ENCODE peak calls at places on chromosomes 1 and 21, in four cellular contexts. One of them, this sample, is unnamed.

GRCh38 chr1:22218618-22219250 is 75.8 kb upstream of the WNT4 start:
- DNase-seq in CD8-positive, alpha-beta T cell: no peak
- DNase-seq in mesothelial cell of epicardium: no peak
- DNase-seq in AG09309: no peak
- DNase-seq in this sample: no peak

GRCh38 chr1:6803357-6803756 is 18.1 kb downstream of the CAMTA1 start:
- DNase-seq in mesothelial cell of epicardium: no peak
- DNase-seq in AG09309: no peak
- DNase-seq in CD8-positive, alpha-beta T cell: no peak
- DNase-seq in this sample: peak

GRCh38 chr21:15531986-15532385 is 197.8 kb upstream of the USP25 start:
- DNase-seq in AG09309: no peak
- DNase-seq in CD8-positive, alpha-beta T cell: no peak
- DNase-seq in mesothelial cell of epicardium: no peak
- DNase-seq in this sample: no peak

GRCh38 chr1:216183427-216183826 is 239.8 kb downstream of the USH2A start:
- DNase-seq in mesothelial cell of epicardium: no peak
- DNase-seq in AG09309: no peak
- DNase-seq in CD8-positive, alpha-beta T cell: no peak
- DNase-seq in this sample: peak

GRCh38 chr21:42332557-42332956 is 17.3 kb upstream of the TFF3 start:
- DNase-seq in mesothelial cell of epicardium: peak
- DNase-seq in CD8-positive, alpha-beta T cell: no peak
- DNase-seq in AG09309: no peak
- DNase-seq in this sample: no peak

GRCh38 chr1:35505911-35506798 is 51.0 kb downstream of the KIAA0319L start:
- DNase-seq in mesothelial cell of epicardium: no peak
- DNase-seq in CD8-positive, alpha-beta T cell: peak
- DNase-seq in AG09309: peak
- DNase-seq in this sample: peak

GRCh38 chr1:13813398-13814012 is 113.5 kb downstream of the PRDM2 start:
- DNase-seq in CD8-positive, alpha-beta T cell: peak
- DNase-seq in mesothelial cell of epicardium: peak
- DNase-seq in AG09309: no peak
- DNase-seq in this sample: no peak

GRCh38 chr1:161905269-161905884 is 118.3 kb downstream of the OLFML2B start:
- DNase-seq in AG09309: no peak
- DNase-seq in CD8-positive, alpha-beta T cell: no peak
- DNase-seq in mesothelial cell of epicardium: no peak
- DNase-seq in this sample: peak

GRCh38 chr1:231919900-231920299 is 293.3 kb downstream of the DISC1 start:
- DNase-seq in CD8-positive, alpha-beta T cell: peak
- DNase-seq in mesothelial cell of epicardium: no peak
- DNase-seq in AG09309: no peak
- DNase-seq in this sample: no peak

GRCh38 chr1:186617860-186618780 is 62.1 kb downstream of the PTGS2 start:
- DNase-seq in AG09309: peak
- DNase-seq in CD8-positive, alpha-beta T cell: peak
- DNase-seq in mesothelial cell of epicardium: no peak
- DNase-seq in this sample: peak

GRCh38 chr1:170520601-170521000 is 11.4 kb upstream of the GORAB start:
- DNase-seq in AG09309: no peak
- DNase-seq in CD8-positive, alpha-beta T cell: no peak
- DNase-seq in mesothelial cell of epicardium: no peak
- DNase-seq in this sample: peak

GRCh38 chr1:38489844-38490270 is 369.7 kb downstream of the RRAGC start:
- DNase-seq in mesothelial cell of epicardium: peak
- DNase-seq in CD8-positive, alpha-beta T cell: peak
- DNase-seq in AG09309: no peak
- DNase-seq in this sample: peak

GRCh38 chr1:21933397-21934248 is 3.5 kb downstream of the HSPG2 start:
- DNase-seq in CD8-positive, alpha-beta T cell: no peak
- DNase-seq in mesothelial cell of epicardium: no peak
- DNase-seq in AG09309: no peak
- DNase-seq in this sample: peak

GRCh38 chr1:110118636-110119396 is 6.6 kb downstream of the UBL4B start:
- DNase-seq in CD8-positive, alpha-beta T cell: no peak
- DNase-seq in mesothelial cell of epicardium: no peak
- DNase-seq in AG09309: no peak
- DNase-seq in this sample: peak

GRCh38 chr1:119340861-119341261 is 27.7 kb upstream of the HAO2 start:
- DNase-seq in AG09309: no peak
- DNase-seq in mesothelial cell of epicardium: no peak
- DNase-seq in CD8-positive, alpha-beta T cell: no peak
- DNase-seq in this sample: no peak

GRCh38 chr1:84668185-84668584 is 22.1 kb downstream of the SSX2IP start:
- DNase-seq in mesothelial cell of epicardium: no peak
- DNase-seq in AG09309: no peak
- DNase-seq in CD8-positive, alpha-beta T cell: no peak
- DNase-seq in this sample: peak

GRCh38 chr1:64065571-64065970 is 137.9 kb upstream of the UBE2U start:
- DNase-seq in AG09309: no peak
- DNase-seq in mesothelial cell of epicardium: no peak
- DNase-seq in CD8-positive, alpha-beta T cell: no peak
- DNase-seq in this sample: peak
- TF ChIP-seq CTCF in AG09309: no peak
- TF ChIP-seq CTCF in mesothelial cell of epicardium: no peak
- TF ChIP-seq CTCF in CD8-positive, alpha-beta T cell: no peak
- TF ChIP-seq CTCF in this sample: no peak

GRCh38 chr21:34795152-34796141 is 126.7 kb downstream of the CLIC6 start:
- DNase-seq in mesothelial cell of epicardium: no peak
- DNase-seq in AG09309: peak
- DNase-seq in CD8-positive, alpha-beta T cell: no peak
- DNase-seq in this sample: peak
- TF ChIP-seq CTCF in mesothelial cell of epicardium: no peak
- TF ChIP-seq CTCF in AG09309: peak
- TF ChIP-seq CTCF in CD8-positive, alpha-beta T cell: no peak
- TF ChIP-seq CTCF in this sample: peak

GRCh38 chr1:179080866-179081695 is 789 bp upstream of the TOR3A start:
- DNase-seq in mesothelial cell of epicardium: no peak
- DNase-seq in CD8-positive, alpha-beta T cell: peak
- DNase-seq in AG09309: no peak
- DNase-seq in this sample: no peak

GRCh38 chr1:179081696-179082307 is at the start of gene TOR3A:
- DNase-seq in CD8-positive, alpha-beta T cell: peak
- DNase-seq in mesothelial cell of epicardium: peak
- DNase-seq in AG09309: no peak
- DNase-seq in this sample: peak

GRCh38 chr1:179077396-179077795 is 4.5 kb upstream of the TOR3A start:
- DNase-seq in mesothelial cell of epicardium: no peak
- DNase-seq in AG09309: no peak
- DNase-seq in CD8-positive, alpha-beta T cell: no peak
- DNase-seq in this sample: no peak

GRCh38 chr1:179082308-179083030 is 599 bp downstream of the TOR3A start:
- DNase-seq in CD8-positive, alpha-beta T cell: peak
- DNase-seq in AG09309: no peak
- DNase-seq in mesothelial cell of epicardium: peak
- DNase-seq in this sample: no peak

GRCh38 chr1:179079113-179079761 is 2.6 kb upstream of the TOR3A start:
- DNase-seq in CD8-positive, alpha-beta T cell: peak
- DNase-seq in AG09309: no peak
- DNase-seq in mesothelial cell of epicardium: peak
- DNase-seq in this sample: peak
- TF ChIP-seq CTCF in CD8-positive, alpha-beta T cell: peak
- TF ChIP-seq CTCF in AG09309: peak
- TF ChIP-seq CTCF in mesothelial cell of epicardium: peak
- TF ChIP-seq CTCF in this sample: peak

DNA sequence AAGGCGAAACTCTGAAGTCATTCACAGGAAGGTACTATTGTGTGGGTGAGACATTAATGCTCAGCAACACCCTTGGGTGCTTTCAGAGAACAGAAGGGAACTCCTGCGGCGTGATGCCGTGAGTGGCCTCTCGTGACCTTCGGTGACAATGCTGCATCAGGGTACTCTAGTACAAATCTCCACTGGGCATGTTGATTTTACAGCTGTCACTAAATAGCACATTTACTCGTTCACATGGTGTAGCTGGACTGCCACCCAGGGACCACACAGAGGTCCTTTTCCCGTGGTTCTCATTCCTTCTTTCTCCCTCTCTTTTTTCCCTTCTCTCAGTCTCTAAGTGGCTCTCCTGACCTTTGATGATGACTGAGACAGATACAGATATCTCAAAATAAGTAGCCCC is 223.6 kb upstream of the FMN2 start:
- DNase-seq in CD8-positive, alpha-beta T cell: no peak
- DNase-seq in mesothelial cell of epicardium: no peak
- DNase-seq in AG09309: no peak
- DNase-seq in this sample: no peak
- TF ChIP-seq CTCF in CD8-positive, alpha-beta T cell: no peak
- TF ChIP-seq CTCF in mesothelial cell of epicardium: no peak
- TF ChIP-seq CTCF in AG09309: no peak
- TF ChIP-seq CTCF in this sample: no peak

DNA sequence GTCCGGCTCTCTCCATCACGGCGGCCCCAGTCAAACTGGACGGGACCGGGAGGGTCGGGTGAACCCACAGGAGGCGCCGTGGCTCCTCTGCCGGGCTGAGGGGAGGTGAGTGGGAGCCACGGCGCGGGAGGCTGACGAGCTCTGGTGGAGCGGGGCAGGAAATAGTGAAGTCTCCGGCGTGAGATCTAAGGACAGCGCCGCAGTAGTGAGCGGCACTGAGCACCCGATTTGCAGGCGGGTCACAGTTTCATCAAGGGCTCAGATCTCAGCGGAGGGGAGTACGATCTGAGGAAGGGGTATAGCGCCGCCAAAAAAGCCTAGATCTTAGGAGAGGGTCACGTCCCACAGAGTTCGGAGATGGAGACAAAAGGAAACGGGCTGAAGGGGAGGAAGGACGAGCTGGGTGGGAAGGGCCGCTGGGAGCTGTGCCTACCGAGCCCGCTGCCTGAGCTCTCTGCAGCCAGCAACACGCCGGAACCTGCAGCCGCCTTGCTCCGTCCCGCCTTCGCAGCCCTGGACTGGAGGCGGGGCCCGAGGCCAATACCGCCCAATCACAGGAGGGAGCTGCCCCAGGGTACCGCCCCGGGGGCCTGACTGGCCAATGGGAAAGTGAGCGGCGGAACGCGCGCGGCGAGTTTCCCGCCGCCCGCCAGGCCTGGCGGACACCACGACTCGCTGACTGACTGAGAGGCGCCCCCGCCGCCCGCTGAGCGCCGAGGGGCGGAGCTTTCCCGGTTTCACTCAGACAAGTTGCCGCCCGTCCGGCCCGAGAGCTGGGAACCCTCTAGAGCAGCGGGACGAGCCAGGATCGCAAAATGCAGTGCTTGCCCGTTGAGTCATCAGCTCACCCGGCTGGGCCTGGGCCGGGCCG is 1.9 kb downstream of the SFN start:
- DNase-seq in CD8-positive, alpha-beta T cell: peak
- DNase-seq in mesothelial cell of epicardium: peak
- DNase-seq in AG09309: peak
- DNase-seq in this sample: peak
- TF ChIP-seq CTCF in CD8-positive, alpha-beta T cell: no peak
- TF ChIP-seq CTCF in mesothelial cell of epicardium: no peak
- TF ChIP-seq CTCF in AG09309: no peak
- TF ChIP-seq CTCF in this sample: no peak

DNA sequence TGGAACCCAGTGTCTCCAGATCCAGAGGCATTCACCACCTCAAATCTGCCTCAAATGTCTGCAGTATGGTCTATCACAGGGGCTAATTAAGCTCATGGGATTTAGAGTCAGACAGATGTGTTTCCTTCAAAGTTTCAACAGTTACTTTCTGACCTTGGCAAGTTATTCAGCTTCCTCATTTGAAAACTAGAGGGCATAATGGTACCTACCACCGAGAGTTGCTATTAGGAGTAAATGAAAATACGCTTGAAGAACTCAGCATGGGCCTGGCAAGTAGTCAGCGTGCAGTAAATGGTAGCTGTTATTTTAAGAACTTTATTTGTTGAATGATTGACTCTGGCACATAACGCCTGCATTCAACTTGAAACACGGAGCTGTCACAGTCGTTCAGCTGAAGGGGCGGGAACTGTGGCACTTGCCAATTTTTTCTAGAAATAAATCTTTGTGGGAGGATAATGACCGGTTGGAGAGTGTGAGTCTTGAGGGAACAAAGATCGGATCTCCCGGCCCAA is 1.2 kb upstream of the CAP1 start:
- DNase-seq in AG09309: no peak
- DNase-seq in mesothelial cell of epicardium: no peak
- DNase-seq in CD8-positive, alpha-beta T cell: no peak
- DNase-seq in this sample: peak
- TF ChIP-seq CTCF in AG09309: peak
- TF ChIP-seq CTCF in mesothelial cell of epicardium: no peak
- TF ChIP-seq CTCF in CD8-positive, alpha-beta T cell: no peak
- TF ChIP-seq CTCF in this sample: no peak

DNA sequence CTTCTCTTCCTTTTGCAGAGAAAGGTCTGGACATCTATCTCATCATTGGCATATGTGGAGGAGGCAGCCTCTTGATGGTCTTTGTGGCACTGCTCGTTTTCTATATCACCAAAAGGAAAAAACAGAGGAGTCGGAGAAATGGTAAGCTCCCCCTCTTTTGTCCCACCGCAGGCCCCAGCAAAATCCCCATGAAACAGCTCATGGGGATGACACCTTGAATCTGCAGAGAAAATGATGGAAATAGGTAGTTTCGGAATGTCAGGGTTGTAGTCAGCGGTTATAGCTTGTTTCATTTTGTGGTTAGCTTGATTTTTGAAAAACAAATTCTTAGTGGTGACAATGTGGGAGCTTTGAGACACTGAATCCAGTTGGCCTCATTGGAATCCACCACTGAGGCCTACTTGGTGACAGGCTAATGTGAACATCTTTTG is 10.3 kb downstream of the CD2 start:
- DNase-seq in CD8-positive, alpha-beta T cell: peak
- DNase-seq in mesothelial cell of epicardium: no peak
- DNase-seq in AG09309: no peak
- DNase-seq in this sample: no peak
- TF ChIP-seq CTCF in CD8-positive, alpha-beta T cell: peak
- TF ChIP-seq CTCF in mesothelial cell of epicardium: no peak
- TF ChIP-seq CTCF in AG09309: no peak
- TF ChIP-seq CTCF in this sample: no peak

DNA sequence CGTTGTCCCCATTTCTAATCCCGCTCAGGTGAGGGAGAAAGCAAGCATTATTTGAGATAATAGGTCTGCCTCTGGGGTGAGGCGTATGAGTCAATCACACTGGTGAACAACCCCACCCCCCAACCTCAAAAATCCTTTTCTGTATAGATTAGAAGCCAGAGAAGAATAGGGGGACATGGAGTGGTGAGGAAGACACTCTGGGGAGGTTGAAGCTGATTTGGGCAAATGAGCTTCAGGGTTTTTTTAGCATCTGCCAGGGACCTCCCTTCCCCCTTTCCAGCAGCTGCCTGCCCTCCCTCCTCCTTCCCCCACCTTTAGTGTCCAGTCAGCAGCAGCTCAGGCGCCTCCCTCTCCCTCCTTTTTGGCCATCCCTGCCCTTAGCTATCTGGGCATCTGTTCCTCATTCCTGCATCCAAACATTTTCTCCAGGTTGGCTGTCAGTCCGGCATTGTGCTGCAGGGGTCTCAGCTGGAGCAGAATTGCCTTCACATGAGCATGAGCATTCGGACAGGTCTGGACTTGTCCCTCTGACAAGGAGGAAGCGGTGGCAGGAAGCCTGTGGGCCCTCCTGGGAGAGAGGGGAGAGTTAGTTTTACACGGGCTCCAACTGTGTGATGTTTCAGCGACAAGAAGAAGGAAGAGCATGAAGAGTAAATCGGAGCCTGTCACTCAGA is 30.8 kb upstream of the PTGFRN start:
- DNase-seq in mesothelial cell of epicardium: peak
- DNase-seq in AG09309: no peak
- DNase-seq in CD8-positive, alpha-beta T cell: no peak
- DNase-seq in this sample: peak
- TF ChIP-seq CTCF in mesothelial cell of epicardium: no peak
- TF ChIP-seq CTCF in AG09309: no peak
- TF ChIP-seq CTCF in CD8-positive, alpha-beta T cell: no peak
- TF ChIP-seq CTCF in this sample: peak

This sample was measured in bronchial epithelial cell.